ENCODE peak calls at places on chromosomes 3 and 15, in four cellular contexts. A, G, R and X are unnamed samples.

GRCh38 chr15:43509002-43509922 is 8.1 kb upstream of the MAP1A start:
- DNase-seq in G (no peak), A (no peak), R (peak), X (peak)

GRCh38 chr15:65867244-65867643 is 2.0 kb upstream of the RAB11A start:
- DNase-seq in R (no peak), A (no peak), G (no peak), X (no peak)

GRCh38 chr3:125123906-125124305 is 68.1 kb upstream of the HEG1 start:
- DNase-seq in G (no peak), A (no peak), R (no peak), X (no peak)

GRCh38 chr3:65669163-65669875 is 369.4 kb downstream of the MAGI1 start:
- DNase-seq in G (no peak), R (peak), A (no peak), X (peak)

GRCh38 chr3:150319900-150320299 is 88.2 kb upstream of the TSC22D2 start:
- DNase-seq in G (no peak), A (peak), R (no peak), X (peak)

GRCh38 chr3:149288655-149289054 is 44.8 kb downstream of the TM4SF18 start:
- DNase-seq in R (no peak), A (no peak), G (no peak), X (no peak)

GRCh38 chr3:190279690-190280089 is 42.6 kb downstream of the CLDN1 start:
- DNase-seq in G (no peak), A (no peak), R (no peak), X (no peak)

GRCh38 chr3:12579456-12579855 is 22.6 kb downstream of the MKRN2 start:
- DNase-seq in A (no peak), G (no peak), R (no peak), X (no peak)

DNA sequence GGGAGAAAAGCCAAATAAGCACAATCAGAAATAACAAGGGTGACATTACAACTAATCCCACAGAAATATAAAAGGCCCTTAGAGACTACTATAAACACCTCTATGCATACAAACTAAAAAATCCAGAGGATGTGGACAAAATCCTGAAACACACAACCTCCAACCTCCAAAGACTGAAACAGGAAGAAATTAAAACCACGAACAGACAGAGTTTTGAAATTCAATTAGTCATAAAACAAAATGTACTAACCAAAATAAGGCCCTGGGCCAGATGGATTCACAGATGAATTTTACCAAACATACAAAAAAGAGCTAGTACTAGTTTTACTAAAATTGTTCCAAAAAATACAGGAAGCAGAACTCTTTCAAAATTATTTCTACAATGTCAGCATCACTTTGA is 1043.6 kb downstream of the DIPK2A start:
- DNase-seq in G (no peak), R (no peak), A (no peak), X (no peak)
- TF ChIP-seq NR3C1 in G (no peak), R (no peak), A (no peak), X (no peak)

DNA sequence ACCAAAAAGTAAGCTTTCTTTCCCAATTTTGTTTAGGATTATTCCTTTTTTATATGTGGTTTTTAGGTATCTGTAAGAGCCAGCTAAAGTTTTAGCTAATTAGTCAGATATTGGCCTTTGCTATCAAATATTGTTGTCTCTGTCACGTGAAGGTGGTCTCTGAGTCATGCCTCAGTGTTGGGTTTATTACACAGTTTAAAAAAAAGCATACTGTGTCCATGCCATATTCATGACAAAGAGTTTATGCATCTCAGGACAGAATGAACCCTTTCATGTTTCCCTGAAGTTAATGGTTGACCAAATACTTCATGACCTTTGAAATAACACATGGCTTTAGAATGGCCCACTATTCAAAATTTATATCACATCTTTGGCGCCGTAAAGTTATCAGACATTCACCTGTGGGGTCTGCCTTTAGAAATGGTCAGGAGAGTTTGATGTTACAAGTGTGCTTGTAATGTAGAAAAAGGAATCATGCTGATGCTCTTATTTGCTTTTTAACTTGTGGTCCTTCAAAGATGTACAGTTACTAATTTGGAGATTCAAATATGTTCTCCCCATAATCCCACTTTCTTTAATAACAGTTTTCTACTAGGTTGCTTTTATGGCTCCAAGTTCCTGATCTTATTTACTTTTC is 101.5 kb downstream of the MYRIP start:
- DNase-seq in A (no peak), R (no peak), G (no peak), X (peak)
- TF ChIP-seq NR3C1 in A (no peak), R (no peak), G (no peak), X (no peak)

GRCh38 chr15:40985541-40986330 is 32.5 kb downstream of the CHAC1 start:
- DNase-seq in A (no peak), G (no peak), R (no peak), X (no peak)
- TF ChIP-seq NR3C1 in A (no peak), G (no peak), R (no peak), X (no peak)

DNA sequence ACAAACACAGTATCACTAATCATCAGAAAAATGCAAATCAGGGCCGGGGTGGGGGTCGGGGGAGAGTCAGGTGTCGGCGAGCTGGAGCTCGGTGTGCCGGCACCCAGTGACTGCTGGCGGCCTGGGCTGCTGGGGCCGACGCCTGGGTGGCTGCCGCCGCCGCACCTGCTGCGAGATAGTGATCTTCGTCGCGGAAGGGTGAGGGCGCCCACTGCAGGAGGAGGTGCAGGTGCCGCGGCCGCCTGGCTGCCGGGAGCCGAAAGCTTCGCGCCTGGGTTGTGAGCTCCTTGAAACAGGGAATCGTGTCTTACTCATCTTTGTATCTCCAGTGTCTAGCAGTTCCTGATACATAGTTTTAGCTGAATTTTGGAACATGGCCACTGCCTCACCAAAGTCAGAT is 64.0 kb upstream of the CPOX start:
- DNase-seq in R (peak), G (peak), A (peak), X (no peak)
- TF ChIP-seq NR3C1 in R (no peak), G (no peak), A (no peak), X (no peak)

DNA sequence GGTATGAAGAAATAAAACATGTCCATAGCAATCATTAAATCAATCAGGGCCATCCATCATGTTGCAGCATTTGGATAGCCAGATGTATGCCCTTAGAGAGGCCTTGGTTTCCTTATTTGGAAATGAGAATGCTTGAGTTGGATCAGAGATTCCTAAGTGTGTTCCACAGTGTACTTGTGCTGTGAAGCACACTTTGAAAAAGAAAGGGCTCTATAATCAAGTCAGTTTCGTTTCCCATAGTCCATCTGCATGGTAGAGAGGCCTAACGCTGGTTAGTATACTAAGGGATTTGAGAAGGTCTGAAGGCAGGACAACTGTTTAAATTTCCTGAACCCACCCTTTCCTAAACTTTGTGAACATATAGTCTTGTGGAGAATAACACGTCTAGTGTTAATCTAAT is 30.9 kb downstream of the RBMS3 start:
- DNase-seq in A (no peak), R (no peak), G (no peak), X (no peak)
- TF ChIP-seq NR3C1 in A (no peak), R (no peak), G (no peak), X (no peak)

GRCh38 chr3:46110701-46111493 is 83.6 kb upstream of the XCR1 start:
- DNase-seq in G (no peak), A (no peak), R (peak), X (no peak)
- TF ChIP-seq NR3C1 in G (no peak), A (no peak), R (no peak), X (no peak)

GRCh38 chr3:50028336-50028735 is 60.4 kb upstream of the RBM5 start:
- DNase-seq in A (no peak), R (no peak), G (no peak), X (no peak)
- TF ChIP-seq NR3C1 in A (no peak), R (no peak), G (no peak), X (no peak)

DNA sequence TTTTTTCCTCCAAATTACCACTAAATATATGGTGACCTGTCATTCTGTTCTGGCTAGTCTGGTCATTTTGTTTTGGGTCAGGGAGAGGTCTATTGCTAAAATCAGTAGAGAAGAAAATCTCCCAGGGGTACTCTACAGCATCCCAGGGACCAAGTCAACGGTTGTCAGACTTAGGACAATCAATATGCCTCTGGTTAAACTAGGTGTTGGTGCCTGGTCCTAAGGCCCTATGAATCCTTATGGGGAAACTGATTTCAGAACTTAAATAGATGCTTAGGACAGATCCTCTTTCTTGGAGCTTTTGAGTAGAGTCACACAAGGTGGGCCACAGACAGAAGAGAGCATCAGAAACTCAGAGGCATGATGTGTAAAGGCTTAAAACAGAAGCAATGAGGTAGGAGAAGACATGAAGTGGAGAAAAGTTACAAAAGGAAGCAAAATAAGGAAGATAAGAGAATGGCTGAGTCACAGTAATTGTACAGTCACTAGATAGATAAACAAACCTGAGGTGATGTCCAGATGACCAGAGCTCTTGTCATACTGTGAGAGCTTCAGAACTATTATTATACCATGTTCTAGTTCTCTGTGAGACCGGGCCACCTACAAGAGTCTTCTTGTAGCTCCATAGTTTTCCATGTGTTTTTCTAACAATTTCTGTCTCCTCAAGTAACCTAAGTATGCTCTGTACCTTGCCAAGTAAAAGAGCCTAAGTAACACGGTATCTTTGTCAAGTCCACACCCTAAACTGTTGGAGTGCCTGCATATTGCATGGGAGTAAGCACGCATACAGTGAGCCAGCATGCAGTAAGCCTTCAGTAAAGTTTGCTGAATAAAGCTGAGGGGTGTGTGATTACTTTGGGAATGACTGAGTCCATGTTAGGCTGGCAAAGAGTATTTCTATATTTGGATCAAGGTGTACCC is 44.6 kb upstream of the LEKR1 start:
- DNase-seq in A (peak), R (peak), G (no peak), X (no peak)
- TF ChIP-seq NR3C1 in A (no peak), R (no peak), G (no peak), X (no peak)

GRCh38 chr15:29685156-29686078 is 136.9 kb downstream of the TJP1 start:
- DNase-seq in G (no peak), R (no peak), A (no peak), X (no peak)

GRCh38 chr15:29686079-29686425 is 136.2 kb downstream of the TJP1 start:
- DNase-seq in R (no peak), A (no peak), G (no peak), X (no peak)

GRCh38 chr15:29687204-29687768 is 135.0 kb downstream of the TJP1 start:
- DNase-seq in G (no peak), R (no peak), A (no peak), X (no peak)

GRCh38 chr15:29687939-29688884 is 134.1 kb downstream of the TJP1 start:
- DNase-seq in G (no peak), A (no peak), R (no peak), X (no peak)

GRCh38 chr15:29686445-29687203 is 135.6 kb downstream of the TJP1 start:
- DNase-seq in A (no peak), R (no peak), G (no peak), X (no peak)
- TF ChIP-seq NR3C1 in A (no peak), R (no peak), G (no peak), X (no peak)

DNA sequence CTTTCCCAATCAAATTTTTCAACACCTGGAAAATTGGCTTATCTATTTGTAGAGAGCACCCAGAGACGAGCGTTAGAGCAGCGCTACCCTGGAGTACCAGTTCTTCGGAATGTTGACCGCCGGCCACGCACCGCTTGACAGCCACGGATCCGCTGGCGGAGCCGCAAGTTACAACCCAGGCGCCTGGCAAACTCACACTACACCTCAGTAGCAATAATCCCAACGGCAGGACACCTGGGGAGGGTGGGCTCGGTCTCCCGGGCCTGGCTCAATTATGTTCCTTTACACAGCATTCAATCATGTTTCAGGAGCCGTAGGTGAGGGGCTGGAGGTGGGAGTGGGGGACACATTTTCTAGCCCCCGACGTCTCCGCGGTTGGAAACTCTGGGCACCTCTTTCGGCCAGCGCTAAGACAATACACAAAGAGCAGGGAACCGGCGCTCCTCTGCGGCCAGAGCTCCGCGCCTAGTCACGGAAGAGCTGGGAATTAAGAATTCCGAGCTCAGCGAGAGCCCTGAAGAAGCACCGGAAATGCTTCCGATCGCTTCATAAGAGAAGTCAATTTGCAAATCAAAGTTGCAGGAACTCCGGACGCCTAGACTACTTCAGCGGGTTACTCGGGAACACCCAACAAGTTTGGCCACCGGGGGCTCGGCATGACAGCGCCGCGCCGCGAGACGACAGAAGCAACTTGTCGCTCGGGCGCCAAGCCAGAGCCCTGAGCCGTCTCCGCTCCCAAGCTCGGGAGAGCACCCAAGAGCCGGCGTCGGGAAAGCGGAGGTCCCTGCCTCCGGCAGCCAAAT is 1.0 kb downstream of the MB21D2 start:
- DNase-seq in G (peak), R (no peak), A (peak), X (peak)
- TF ChIP-seq NR3C1 in G (no peak), R (no peak), A (no peak), X (no peak)